ENCODE peak calls at places on chromosomes 16 and 17, in seven cellular contexts. E is mesendoderm, I is H9, G is neuronal stem cell, N is mesenchymal stem cell, K is trophoblast cell, R is H1. T is an unnamed sample.

GRCh38 chr16:50718061-50718760 is 23.7 kb upstream of the CYLD start:
- DNase-seq in R (no peak), K (no peak), I (no peak), E (no peak), N (no peak), G (no peak), T (peak; percentile 36)

GRCh38 chr17:83200231-83200699 is 120.9 kb downstream of the METRNL start:
- DNase-seq in G (no peak), N (no peak), E (no peak), K (peak; percentile 62), R (no peak), I (no peak), T (peak; percentile 26)

GRCh38 chr16:11205754-11206459 is 50.1 kb downstream of the SOCS1 start:
- DNase-seq in R (no peak), E (peak; percentile 66), I (no peak), K (no peak), G (no peak), N (peak; percentile 68), T (peak; percentile 42)

GRCh38 chr16:75566040-75566888 is at the start of gene GABARAPL2:
- DNase-seq in I (peak; percentile 92), N (peak; percentile 84), K (peak; percentile 89), R (peak; percentile 98), G (peak; percentile 93), E (peak; percentile 89), T (peak; percentile 56)

GRCh38 chr17:61635913-61636432 is 45.0 kb upstream of the NACA2 start:
- DNase-seq in G (peak; percentile 21), K (peak; percentile 62), R (peak; percentile 66), N (peak; percentile 60), I (peak; percentile 54), E (peak; percentile 62), T (peak; percentile 66)

GRCh38 chr16:84086357-84086756 is 30.4 kb downstream of the MBTPS1 start:
- DNase-seq in R (no peak), K (no peak), E (no peak), N (no peak), I (no peak), G (no peak), T (no peak)

GRCh38 chr17:28407974-28408306 is 1.9 kb upstream of the SLC46A1 start:
- DNase-seq in N (no peak), G (no peak), E (peak; percentile 91), I (no peak), R (no peak), K (no peak), T (no peak)

GRCh38 chr16:1791256-1791942 is 2.1 kb downstream of the IGFALS start:
- DNase-seq in K (no peak), N (no peak), I (peak; percentile 31), G (no peak), R (no peak), E (no peak), T (no peak)

GRCh38 chr17:47649972-47650524 is 329 bp downstream of the KPNB1 start:
- DNase-seq in E (peak; percentile 77), K (peak; percentile 30), G (peak; percentile 67), R (no peak), N (no peak), I (no peak), T (no peak)

GRCh38 chr16:53678756-53679334 is 24.8 kb downstream of the RPGRIP1L start:
- DNase-seq in K (no peak), N (no peak), I (no peak), R (no peak), E (no peak), G (no peak), T (peak; percentile 17)

GRCh38 chr17:63223212-63223911 is 222.7 kb downstream of the CYB561 start:
- DNase-seq in K (no peak), E (no peak), N (no peak), I (no peak), R (no peak), G (no peak), T (no peak)

GRCh38 chr17:61409301-61410099 is 9.9 kb downstream of the TBX2 start:
- DNase-seq in N (peak; percentile 74), K (peak; percentile 39), G (no peak), E (no peak), I (peak; percentile 62), R (peak; percentile 73), T (peak; percentile 78)

GRCh38 chr16:29927523-29927905 is 1.5 kb upstream of the KCTD13 start:
- DNase-seq in N (no peak), E (no peak), K (no peak), R (no peak), G (no peak), I (no peak), T (no peak)

GRCh38 chr16:49588729-49589384 is 215.3 kb downstream of the C16orf78 start:
- DNase-seq in K (no peak), R (peak; percentile 53), G (no peak), I (peak; percentile 23), N (peak; percentile 30), E (peak; percentile 65), T (peak; percentile 24)

GRCh38 chr16:74847202-74847601 is 72.6 kb upstream of the FA2H start:
- DNase-seq in R (no peak), I (no peak), K (no peak), E (no peak), G (no peak), N (no peak), T (no peak)

GRCh38 chr17:10668771-10669170 is 11.7 kb upstream of the MYH3 start:
- DNase-seq in R (no peak), K (no peak), I (no peak), G (no peak), E (no peak), N (peak; percentile 58), T (peak; percentile 83)

GRCh38 chr16:82694239-82694874 is 67.6 kb downstream of the CDH13 start:
- DNase-seq in I (no peak), G (no peak), R (no peak), K (no peak), E (no peak), N (peak; percentile 65), T (peak; percentile 85)

GRCh38 chr17:40529991-40530390 is 28.6 kb upstream of the TNS4 start:
- DNase-seq in R (no peak), K (peak; percentile 84), N (no peak), G (no peak), E (no peak), I (no peak), T (no peak)

GRCh38 chr17:57523926-57524634 is 221.0 kb downstream of the CCDC182 start:
- DNase-seq in G (no peak), N (no peak), E (no peak), I (no peak), R (no peak), K (no peak), T (peak; percentile 61)

GRCh38 chr16:15948532-15949209 is 745 bp upstream of the ABCC1 start:
- DNase-seq in R (no peak), E (no peak), N (no peak), G (no peak), K (no peak), I (no peak), T (no peak)
- H3K23ac ChIP-seq in R (no peak overlapping the region), E (no peak overlapping the region), N (no peak overlapping the region), G (no peak overlapping the region), K (no peak overlapping the region), I (no peak overlapping the region), T (peak overlapping the region; percentile 93)

GRCh38 chr17:50692448-50693040 is 15.2 kb downstream of the ANKRD40 start:
- DNase-seq in G (no peak), K (no peak), E (no peak), R (no peak), N (no peak), I (no peak), T (no peak)
- H3K23ac ChIP-seq in G (no peak overlapping the region), K (no peak overlapping the region), E (no peak overlapping the region), R (no peak overlapping the region), N (no peak overlapping the region), I (no peak overlapping the region), T (peak overlapping the region; percentile 53)

GRCh38 chr16:79069118-79069517 is 531.4 kb downstream of the MAF start:
- DNase-seq in K (no peak), E (no peak), I (no peak), R (no peak), N (peak; percentile 5), G (no peak), T (no peak)

GRCh38 chr16:79069634-79070033 is 530.9 kb downstream of the MAF start:
- DNase-seq in G (no peak), N (no peak), R (no peak), K (no peak), I (no peak), E (no peak), T (no peak)

GRCh38 chr16:79067600-79067999 is 532.9 kb downstream of the MAF start:
- DNase-seq in I (no peak), R (no peak), N (peak; percentile 44), G (no peak), K (no peak), E (no peak), T (no peak)

GRCh38 chr16:79073560-79073959 is 527.0 kb downstream of the MAF start:
- DNase-seq in N (no peak), I (no peak), K (no peak), R (no peak), G (no peak), E (no peak), T (no peak)

DNA sequence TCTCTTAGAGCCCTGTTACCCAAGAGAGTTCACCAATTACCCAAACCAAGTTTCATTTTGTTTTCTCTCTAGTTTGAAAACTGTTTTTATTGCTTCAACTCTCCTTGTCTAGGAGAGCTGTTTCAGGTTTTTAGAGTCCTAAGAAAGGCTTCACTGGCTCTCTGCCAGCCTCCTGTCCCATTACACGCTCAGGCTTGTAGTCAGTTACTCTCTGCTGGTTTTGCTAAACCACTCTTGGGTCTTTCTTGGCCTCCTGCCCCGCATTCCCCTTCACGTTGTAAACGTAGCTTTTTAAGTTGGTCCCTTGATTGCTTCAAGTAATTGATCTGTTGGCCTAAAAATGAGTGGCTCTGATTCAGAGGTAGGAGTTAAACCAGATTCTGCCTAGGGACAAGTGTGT is 529.1 kb downstream of the MAF start:
- DNase-seq in N (peak; percentile 13), I (no peak), E (no peak), K (no peak), R (no peak), G (no peak), T (no peak)
- H3K23ac ChIP-seq in N (no peak overlapping the region), I (no peak overlapping the region), E (no peak overlapping the region), K (no peak overlapping the region), R (no peak overlapping the region), G (no peak overlapping the region), T (no peak overlapping the region)

GRCh38 chr16:8583712-8584111 is 6.6 kb downstream of the TMEM114 start:
- DNase-seq in E (peak; percentile 62), K (no peak), I (peak; percentile 76), G (no peak), N (no peak), R (no peak), T (no peak)

GRCh38 chr16:8581923-8582580 is 8.3 kb downstream of the TMEM114 start:
- DNase-seq in N (peak; percentile 74), R (no peak), K (no peak), G (no peak), E (no peak), I (no peak), T (no peak)

GRCh38 chr16:8579559-8579958 is 10.8 kb downstream of the TMEM114 start:
- DNase-seq in R (no peak), K (no peak), I (no peak), E (no peak), G (no peak), N (no peak), T (no peak)

GRCh38 chr16:8585942-8586341 is 4.4 kb downstream of the TMEM114 start:
- DNase-seq in R (no peak), I (no peak), E (no peak), N (no peak), G (no peak), K (no peak), T (no peak)

DNA sequence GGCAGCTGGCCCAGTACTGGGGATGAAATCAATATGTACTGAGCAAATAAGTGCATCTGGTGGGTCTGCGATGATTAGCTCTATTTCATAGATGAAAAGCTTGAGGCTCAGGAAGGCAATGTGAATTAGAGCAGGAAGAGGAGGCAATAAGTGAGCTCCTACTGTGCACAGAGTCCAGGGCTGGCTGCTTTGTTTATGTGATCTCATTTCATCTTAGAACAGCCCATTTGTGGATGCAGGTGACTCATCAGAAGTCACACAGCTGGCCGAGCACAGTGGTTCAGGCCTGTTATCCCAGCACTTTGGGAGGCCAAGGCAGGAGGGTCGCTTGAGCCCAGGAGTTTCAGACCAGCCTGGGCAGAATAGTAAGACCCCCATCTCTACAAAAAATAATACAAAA is 7.1 kb downstream of the TMEM114 start:
- DNase-seq in E (no peak), R (no peak), N (peak; percentile 54), K (no peak), G (no peak), I (no peak), T (peak; percentile 66)
- H3K23ac ChIP-seq in E (no peak overlapping the region), R (no peak overlapping the region), N (no peak overlapping the region), K (no peak overlapping the region), G (no peak overlapping the region), I (no peak overlapping the region), T (no peak overlapping the region)

T was measured in IMR-90.